ENCODE peak calls at places on chromosomes 13 and 19, in seven cellular contexts. Q, K, Z, H, M, X and D are unnamed samples.

GRCh38 chr13:27712421-27712820 is 79.9 kb upstream of the GSX1 start:
- DNase-seq in Z (no peak), Q (no peak), X (peak; percentile 9), H (peak; percentile 43), K (no peak), M (peak; percentile 4), D (peak; percentile 39)

GRCh38 chr13:34086281-34086680 is 268.3 kb downstream of the RFC3 start:
- DNase-seq in M (no peak), Z (no peak), X (no peak), H (no peak), Q (no peak), K (no peak), D (no peak)

GRCh38 chr19:35195822-35196221 is 32.7 kb downstream of the FAM187B start:
- DNase-seq in H (no peak), M (no peak), K (no peak), Z (no peak), Q (no peak), X (no peak), D (no peak)

GRCh38 chr13:99211421-99212035 is 10.9 kb downstream of the UBAC2 start:
- DNase-seq in H (no peak), Q (no peak), Z (no peak), K (no peak), X (no peak), M (no peak), D (no peak)

GRCh38 chr19:3358392-3358918 is 7.9 kb upstream of the NFIC start:
- DNase-seq in X (peak; percentile 26), M (no peak), K (no peak), H (no peak), Q (no peak), Z (no peak), D (no peak)

GRCh38 chr13:112444001-112444311 is 67.8 kb downstream of the SPACA7 start:
- DNase-seq in K (no peak), M (peak; percentile 76), X (no peak), Q (peak; percentile 69), Z (peak; percentile 95), H (peak; percentile 31), D (peak; percentile 74)

GRCh38 chr13:83881917-83882625 is at the start of gene SLITRK1:
- DNase-seq in M (peak; percentile 24), X (peak; percentile 2), H (no peak), Q (peak; percentile 44), K (peak; percentile 69), Z (peak; percentile 76), D (no peak)

GRCh38 chr13:64154514-64154913 is 2738.9 kb upstream of the PCDH20 start:
- DNase-seq in M (no peak), Z (no peak), Q (no peak), H (no peak), X (no peak), K (no peak), D (no peak)

GRCh38 chr13:61880576-61881283 is 465.1 kb upstream of the PCDH20 start:
- DNase-seq in X (no peak), H (no peak), M (no peak), K (no peak), Z (peak; percentile 59), Q (no peak), D (no peak)

GRCh38 chr13:44188257-44188656 is 185.4 kb upstream of the SERP2 start:
- DNase-seq in M (no peak), X (no peak), H (no peak), K (no peak), Q (no peak), Z (no peak), D (no peak)

GRCh38 chr19:42596391-42597071 is 1.8 kb upstream of the CEACAM8 start:
- DNase-seq in H (peak; percentile 10), K (no peak), Z (peak; percentile 71), M (peak; percentile 55), X (no peak), Q (no peak), D (peak; percentile 52)

GRCh38 chr19:49020931-49021895 is 2.9 kb downstream of the CGB3 start:
- DNase-seq in X (no peak), H (no peak), M (no peak), Z (peak; percentile 49), K (no peak), Q (no peak), D (no peak)

GRCh38 chr13:110209950-110210603 is 96.9 kb downstream of the COL4A1 start:
- DNase-seq in K (no peak), Q (no peak), Z (no peak), H (no peak), X (no peak), M (no peak), D (no peak)

GRCh38 chr19:5799247-5800241 is 5.3 kb upstream of the NRTN start:
- DNase-seq in K (no peak), Z (no peak), Q (peak; percentile 73), H (no peak), X (no peak), M (no peak), D (no peak)

GRCh38 chr19:16073988-16074387 is 2.3 kb upstream of the TPM4 start:
- DNase-seq in H (no peak), K (no peak), M (no peak), Q (no peak), Z (no peak), X (no peak), D (no peak)

GRCh38 chr13:34128661-34129060 is 310.7 kb downstream of the RFC3 start:
- DNase-seq in K (no peak), M (no peak), X (no peak), H (no peak), Q (no peak), Z (no peak), D (no peak)

GRCh38 chr13:49082653-49083536 is 107.2 kb downstream of the FNDC3A start:
- DNase-seq in Z (no peak), K (no peak), H (no peak), M (no peak), X (no peak), Q (no peak), D (no peak)

GRCh38 chr13:101942038-101942437 is 459.8 kb downstream of the FGF14 start:
- DNase-seq in K (no peak), Z (peak; percentile 39), M (no peak), Q (no peak), H (peak; percentile 74), X (no peak), D (peak; percentile 42)

GRCh38 chr13:89163081-89163480 is 1491.9 kb downstream of the SLITRK5 start:
- DNase-seq in Q (no peak), H (peak; percentile 3), X (no peak), K (peak; percentile 90), M (no peak), Z (peak; percentile 4), D (no peak)

GRCh38 chr19:56953411-56953810 is 112.9 kb upstream of the PEG3 start:
- DNase-seq in H (no peak), Q (no peak), M (no peak), Z (no peak), X (no peak), K (no peak), D (no peak)

GRCh38 chr19:30093966-30094770 is 152.1 kb downstream of the URI1 start:
- DNase-seq in K (no peak), H (no peak), M (no peak), Q (no peak), Z (no peak), X (no peak), D (no peak)

GRCh38 chr13:44052843-44053607 is 173.3 kb downstream of the LACC1 start:
- DNase-seq in Z (peak; percentile 18), X (no peak), K (no peak), H (no peak), M (no peak), Q (peak; percentile 44), D (no peak)

GRCh38 chr13:45021250-45021649 is 31.9 kb downstream of the GPALPP1 start:
- DNase-seq in K (no peak), Z (no peak), Q (no peak), M (no peak), X (no peak), H (no peak), D (no peak)

GRCh38 chr19:49161987-49162386 is 4.4 kb downstream of the TRPM4 start:
- DNase-seq in X (no peak), Z (no peak), M (no peak), H (no peak), K (no peak), Q (no peak), D (peak; percentile 77)

GRCh38 chr19:3670796-3671679 is 29.2 kb downstream of the PIP5K1C start:
- DNase-seq in H (no peak), K (no peak), M (peak; percentile 57), X (no peak), Q (peak; percentile 88), Z (no peak), D (peak; percentile 92)

GRCh38 chr19:32598022-32598421 is 17.0 kb downstream of the PDCD5 start:
- DNase-seq in M (no peak), K (no peak), X (no peak), Z (no peak), H (no peak), Q (no peak), D (no peak)

GRCh38 chr19:16249826-16250434 is 52.2 kb downstream of the AP1M1 start:
- DNase-seq in K (no peak), Z (no peak), X (no peak), H (no peak), Q (no peak), M (no peak), D (no peak)

GRCh38 chr13:58855283-58855682 is 1223.7 kb downstream of the PCDH17 start:
- DNase-seq in K (no peak), Q (no peak), X (no peak), H (no peak), Z (no peak), M (no peak), D (no peak)

GRCh38 chr13:44679602-44680001 is 103.5 kb upstream of the TSC22D1 start:
- DNase-seq in K (no peak), Z (no peak), X (no peak), H (no peak), Q (no peak), M (no peak), D (no peak)

GRCh38 chr19:32363175-32363574 is 17.8 kb downstream of the ZNF507 start:
- DNase-seq in Q (no peak), K (no peak), X (no peak), H (no peak), M (no peak), Z (no peak), D (no peak)

GRCh38 chr19:4256563-4256962 is 9.7 kb downstream of the YJU2 start:
- DNase-seq in Q (no peak), Z (no peak), K (no peak), H (no peak), X (no peak), M (no peak), D (no peak)

GRCh38 chr19:31279436-31279765 is 69.8 kb downstream of the TSHZ3 start:
- DNase-seq in K (no peak), H (no peak), X (no peak), Q (no peak), Z (no peak), M (no peak), D (no peak)

GRCh38 chr13:95195146-95195545 is 106.1 kb downstream of the ABCC4 start:
- DNase-seq in Q (no peak), M (no peak), Z (no peak), X (no peak), H (no peak), K (no peak), D (no peak)